ENCODE peak calls at places on chromosome 4, in nine cellular contexts. One of them, this sample, is unnamed.
A peak's percentile ranks its signal among the peaks of the same experiment; 100 is the strongest.

GRCh38 chr4:148235809-148236208 is 206.4 kb downstream of the NR3C2 start:
- DNase-seq in HEK293T: no peak
- DNase-seq in endodermal cell: no peak
- DNase-seq in RWPE2: no peak
- DNase-seq in GM04504: no peak
- DNase-seq in NCI-H2171: no peak
- DNase-seq in T-helper 9 cell: no peak
- DNase-seq in right lobe of liver: no peak
- DNase-seq in stimulated activated CD4-positive, alpha-beta T cell treated with anti-CD3 and anti-CD28 coated beads, Interleukin-15, amount 100 ng/mL, for 1 hour: no peak
- DNase-seq in this sample: no peak

GRCh38 chr4:109296545-109296944 is 5.9 kb downstream of the COL25A1 start:
- DNase-seq in right lobe of liver: no peak
- DNase-seq in endodermal cell: no peak
- DNase-seq in HEK293T: no peak
- DNase-seq in stimulated activated CD4-positive, alpha-beta T cell treated with anti-CD3 and anti-CD28 coated beads, Interleukin-15, amount 100 ng/mL, for 1 hour: no peak
- DNase-seq in GM04504: no peak
- DNase-seq in RWPE2: no peak
- DNase-seq in NCI-H2171: no peak
- DNase-seq in T-helper 9 cell: no peak
- DNase-seq in this sample: no peak

GRCh38 chr4:145278341-145279121 is 98.1 kb upstream of the OTUD4 start:
- DNase-seq in stimulated activated CD4-positive, alpha-beta T cell treated with anti-CD3 and anti-CD28 coated beads, Interleukin-15, amount 100 ng/mL, for 1 hour: no peak
- DNase-seq in RWPE2: no peak
- DNase-seq in NCI-H2171: no peak
- DNase-seq in T-helper 9 cell: no peak
- DNase-seq in right lobe of liver: no peak
- DNase-seq in HEK293T: no peak
- DNase-seq in GM04504: no peak
- DNase-seq in endodermal cell: no peak
- DNase-seq in this sample: no peak

GRCh38 chr4:90943311-90943710 is 816.1 kb downstream of the CCSER1 start:
- DNase-seq in HEK293T: no peak
- DNase-seq in stimulated activated CD4-positive, alpha-beta T cell treated with anti-CD3 and anti-CD28 coated beads, Interleukin-15, amount 100 ng/mL, for 1 hour: no peak
- DNase-seq in NCI-H2171: no peak
- DNase-seq in endodermal cell: no peak
- DNase-seq in GM04504: no peak
- DNase-seq in T-helper 9 cell: no peak
- DNase-seq in RWPE2: no peak
- DNase-seq in right lobe of liver: no peak
- DNase-seq in this sample: no peak

GRCh38 chr4:7753271-7753670 is 186.4 kb downstream of the AFAP1 start:
- DNase-seq in T-helper 9 cell: no peak
- DNase-seq in RWPE2: no peak
- DNase-seq in right lobe of liver: no peak
- DNase-seq in NCI-H2171: no peak
- DNase-seq in endodermal cell: no peak
- DNase-seq in stimulated activated CD4-positive, alpha-beta T cell treated with anti-CD3 and anti-CD28 coated beads, Interleukin-15, amount 100 ng/mL, for 1 hour: no peak
- DNase-seq in GM04504: no peak
- DNase-seq in HEK293T: no peak
- DNase-seq in this sample: peak; percentile 42

GRCh38 chr4:188841523-188841922 is 702.3 kb downstream of the TRIML1 start:
- DNase-seq in right lobe of liver: no peak
- DNase-seq in RWPE2: no peak
- DNase-seq in NCI-H2171: no peak
- DNase-seq in endodermal cell: no peak
- DNase-seq in T-helper 9 cell: no peak
- DNase-seq in stimulated activated CD4-positive, alpha-beta T cell treated with anti-CD3 and anti-CD28 coated beads, Interleukin-15, amount 100 ng/mL, for 1 hour: no peak
- DNase-seq in HEK293T: no peak
- DNase-seq in GM04504: no peak
- DNase-seq in this sample: no peak

GRCh38 chr4:38818441-38818976 is 13.9 kb upstream of the TLR1 start:
- DNase-seq in NCI-H2171: no peak
- DNase-seq in endodermal cell: no peak
- DNase-seq in GM04504: no peak
- DNase-seq in T-helper 9 cell: no peak
- DNase-seq in stimulated activated CD4-positive, alpha-beta T cell treated with anti-CD3 and anti-CD28 coated beads, Interleukin-15, amount 100 ng/mL, for 1 hour: no peak
- DNase-seq in right lobe of liver: no peak
- DNase-seq in HEK293T: no peak
- DNase-seq in RWPE2: no peak
- DNase-seq in this sample: no peak

GRCh38 chr4:6571608-6572007 is 3.4 kb upstream of the MAN2B2 start:
- DNase-seq in right lobe of liver: no peak
- DNase-seq in endodermal cell: no peak
- DNase-seq in T-helper 9 cell: no peak
- DNase-seq in GM04504: no peak
- DNase-seq in RWPE2: no peak
- DNase-seq in stimulated activated CD4-positive, alpha-beta T cell treated with anti-CD3 and anti-CD28 coated beads, Interleukin-15, amount 100 ng/mL, for 1 hour: no peak
- DNase-seq in NCI-H2171: no peak
- DNase-seq in HEK293T: no peak
- DNase-seq in this sample: no peak

GRCh38 chr4:71333960-71334951 is 4.6 kb upstream of the SLC4A4 start:
- DNase-seq in stimulated activated CD4-positive, alpha-beta T cell treated with anti-CD3 and anti-CD28 coated beads, Interleukin-15, amount 100 ng/mL, for 1 hour: no peak
- DNase-seq in endodermal cell: no peak
- DNase-seq in RWPE2: peak; percentile 58
- DNase-seq in NCI-H2171: no peak
- DNase-seq in T-helper 9 cell: no peak
- DNase-seq in HEK293T: no peak
- DNase-seq in right lobe of liver: no peak
- DNase-seq in GM04504: peak; percentile 8
- DNase-seq in this sample: no peak

GRCh38 chr4:27017623-27018022 is 157.0 kb downstream of the STIM2 start:
- DNase-seq in right lobe of liver: no peak
- DNase-seq in NCI-H2171: no peak
- DNase-seq in GM04504: no peak
- DNase-seq in endodermal cell: no peak
- DNase-seq in RWPE2: no peak
- DNase-seq in stimulated activated CD4-positive, alpha-beta T cell treated with anti-CD3 and anti-CD28 coated beads, Interleukin-15, amount 100 ng/mL, for 1 hour: no peak
- DNase-seq in HEK293T: no peak
- DNase-seq in T-helper 9 cell: no peak
- DNase-seq in this sample: no peak

GRCh38 chr4:150578745-150579470 is 3.0 kb upstream of the MAB21L2 start:
- DNase-seq in RWPE2: no peak
- DNase-seq in right lobe of liver: peak; percentile 34
- DNase-seq in GM04504: no peak
- DNase-seq in NCI-H2171: no peak
- DNase-seq in T-helper 9 cell: no peak
- DNase-seq in stimulated activated CD4-positive, alpha-beta T cell treated with anti-CD3 and anti-CD28 coated beads, Interleukin-15, amount 100 ng/mL, for 1 hour: no peak
- DNase-seq in endodermal cell: peak; percentile 74
- DNase-seq in HEK293T: peak; percentile 31
- DNase-seq in this sample: peak; percentile 61

GRCh38 chr4:11480683-11481082 is 52.0 kb upstream of the HS3ST1 start:
- DNase-seq in T-helper 9 cell: no peak
- DNase-seq in HEK293T: no peak
- DNase-seq in GM04504: no peak
- DNase-seq in right lobe of liver: no peak
- DNase-seq in stimulated activated CD4-positive, alpha-beta T cell treated with anti-CD3 and anti-CD28 coated beads, Interleukin-15, amount 100 ng/mL, for 1 hour: no peak
- DNase-seq in NCI-H2171: no peak
- DNase-seq in RWPE2: no peak
- DNase-seq in endodermal cell: no peak
- DNase-seq in this sample: no peak

GRCh38 chr4:85607624-85608023 is 132.7 kb downstream of the ARHGAP24 start:
- DNase-seq in right lobe of liver: no peak
- DNase-seq in stimulated activated CD4-positive, alpha-beta T cell treated with anti-CD3 and anti-CD28 coated beads, Interleukin-15, amount 100 ng/mL, for 1 hour: no peak
- DNase-seq in RWPE2: no peak
- DNase-seq in T-helper 9 cell: no peak
- DNase-seq in GM04504: no peak
- DNase-seq in HEK293T: no peak
- DNase-seq in endodermal cell: no peak
- DNase-seq in NCI-H2171: no peak
- DNase-seq in this sample: no peak

GRCh38 chr4:105714071-105714521 is 5.5 kb downstream of the GSTCD start:
- DNase-seq in HEK293T: no peak
- DNase-seq in RWPE2: no peak
- DNase-seq in GM04504: no peak
- DNase-seq in endodermal cell: no peak
- DNase-seq in stimulated activated CD4-positive, alpha-beta T cell treated with anti-CD3 and anti-CD28 coated beads, Interleukin-15, amount 100 ng/mL, for 1 hour: no peak
- DNase-seq in NCI-H2171: no peak
- DNase-seq in T-helper 9 cell: no peak
- DNase-seq in right lobe of liver: no peak
- DNase-seq in this sample: peak; percentile 47

GRCh38 chr4:134906404-134907023 is 704.9 kb upstream of the PABPC4L start:
- DNase-seq in right lobe of liver: no peak
- DNase-seq in endodermal cell: peak; percentile 67
- DNase-seq in stimulated activated CD4-positive, alpha-beta T cell treated with anti-CD3 and anti-CD28 coated beads, Interleukin-15, amount 100 ng/mL, for 1 hour: no peak
- DNase-seq in RWPE2: no peak
- DNase-seq in T-helper 9 cell: no peak
- DNase-seq in HEK293T: peak; percentile 18
- DNase-seq in NCI-H2171: no peak
- DNase-seq in GM04504: no peak
- DNase-seq in this sample: peak; percentile 19

GRCh38 chr4:1216869-1217294 is 32.0 kb downstream of the CTBP1 start:
- DNase-seq in T-helper 9 cell: peak; percentile 49
- DNase-seq in stimulated activated CD4-positive, alpha-beta T cell treated with anti-CD3 and anti-CD28 coated beads, Interleukin-15, amount 100 ng/mL, for 1 hour: peak; percentile 50
- DNase-seq in HEK293T: no peak
- DNase-seq in GM04504: no peak
- DNase-seq in right lobe of liver: no peak
- DNase-seq in NCI-H2171: no peak
- DNase-seq in RWPE2: no peak
- DNase-seq in endodermal cell: no peak
- DNase-seq in this sample: no peak

GRCh38 chr4:184282251-184282713 is 64.6 kb upstream of the ENPP6 start:
- DNase-seq in GM04504: no peak
- DNase-seq in T-helper 9 cell: no peak
- DNase-seq in NCI-H2171: no peak
- DNase-seq in RWPE2: no peak
- DNase-seq in stimulated activated CD4-positive, alpha-beta T cell treated with anti-CD3 and anti-CD28 coated beads, Interleukin-15, amount 100 ng/mL, for 1 hour: no peak
- DNase-seq in right lobe of liver: peak; percentile 66
- DNase-seq in HEK293T: no peak
- DNase-seq in endodermal cell: peak; percentile 59
- DNase-seq in this sample: no peak

GRCh38 chr4:5635826-5636196 is 72.5 kb downstream of the EVC2 start:
- DNase-seq in GM04504: no peak
- DNase-seq in NCI-H2171: no peak
- DNase-seq in HEK293T: no peak
- DNase-seq in right lobe of liver: no peak
- DNase-seq in stimulated activated CD4-positive, alpha-beta T cell treated with anti-CD3 and anti-CD28 coated beads, Interleukin-15, amount 100 ng/mL, for 1 hour: no peak
- DNase-seq in RWPE2: peak; percentile 85
- DNase-seq in T-helper 9 cell: no peak
- DNase-seq in endodermal cell: no peak
- DNase-seq in this sample: no peak

GRCh38 chr4:184396001-184396400 is 78.3 kb downstream of the IRF2 start:
- DNase-seq in GM04504: no peak
- DNase-seq in NCI-H2171: no peak
- DNase-seq in HEK293T: no peak
- DNase-seq in endodermal cell: no peak
- DNase-seq in stimulated activated CD4-positive, alpha-beta T cell treated with anti-CD3 and anti-CD28 coated beads, Interleukin-15, amount 100 ng/mL, for 1 hour: no peak
- DNase-seq in RWPE2: no peak
- DNase-seq in right lobe of liver: no peak
- DNase-seq in T-helper 9 cell: no peak
- DNase-seq in this sample: no peak

GRCh38 chr4:81030617-81031388 is at the start of gene BMP3:
- DNase-seq in right lobe of liver: no peak
- DNase-seq in GM04504: no peak
- DNase-seq in RWPE2: no peak
- DNase-seq in stimulated activated CD4-positive, alpha-beta T cell treated with anti-CD3 and anti-CD28 coated beads, Interleukin-15, amount 100 ng/mL, for 1 hour: no peak
- DNase-seq in endodermal cell: peak; percentile 81
- DNase-seq in HEK293T: peak; percentile 44
- DNase-seq in T-helper 9 cell: no peak
- DNase-seq in NCI-H2171: no peak
- DNase-seq in this sample: peak; percentile 9

GRCh38 chr4:77355731-77356130 is 198.7 kb downstream of the CCNG2 start:
- DNase-seq in right lobe of liver: no peak
- DNase-seq in RWPE2: no peak
- DNase-seq in GM04504: no peak
- DNase-seq in NCI-H2171: no peak
- DNase-seq in HEK293T: no peak
- DNase-seq in stimulated activated CD4-positive, alpha-beta T cell treated with anti-CD3 and anti-CD28 coated beads, Interleukin-15, amount 100 ng/mL, for 1 hour: no peak
- DNase-seq in endodermal cell: no peak
- DNase-seq in T-helper 9 cell: no peak
- DNase-seq in this sample: no peak

GRCh38 chr4:44927361-44928061 is 201.2 kb upstream of the GNPDA2 start:
- DNase-seq in GM04504: no peak
- DNase-seq in right lobe of liver: no peak
- DNase-seq in endodermal cell: no peak
- DNase-seq in RWPE2: no peak
- DNase-seq in HEK293T: peak; percentile 5
- DNase-seq in stimulated activated CD4-positive, alpha-beta T cell treated with anti-CD3 and anti-CD28 coated beads, Interleukin-15, amount 100 ng/mL, for 1 hour: no peak
- DNase-seq in T-helper 9 cell: no peak
- DNase-seq in NCI-H2171: peak; percentile 25
- DNase-seq in this sample: peak; percentile 57

GRCh38 chr4:69323284-69323683 is 43.0 kb downstream of the UGT2B28 start:
- DNase-seq in T-helper 9 cell: no peak
- DNase-seq in right lobe of liver: no peak
- DNase-seq in stimulated activated CD4-positive, alpha-beta T cell treated with anti-CD3 and anti-CD28 coated beads, Interleukin-15, amount 100 ng/mL, for 1 hour: no peak
- DNase-seq in RWPE2: no peak
- DNase-seq in NCI-H2171: no peak
- DNase-seq in GM04504: no peak
- DNase-seq in HEK293T: no peak
- DNase-seq in endodermal cell: peak; percentile 61
- DNase-seq in this sample: no peak

GRCh38 chr4:21915761-21916160 is 32.8 kb downstream of the KCNIP4 start:
- DNase-seq in RWPE2: no peak
- DNase-seq in HEK293T: no peak
- DNase-seq in GM04504: no peak
- DNase-seq in stimulated activated CD4-positive, alpha-beta T cell treated with anti-CD3 and anti-CD28 coated beads, Interleukin-15, amount 100 ng/mL, for 1 hour: no peak
- DNase-seq in NCI-H2171: no peak
- DNase-seq in right lobe of liver: no peak
- DNase-seq in endodermal cell: no peak
- DNase-seq in T-helper 9 cell: no peak
- DNase-seq in this sample: no peak

GRCh38 chr4:138804705-138805104 is 210.9 kb upstream of the NOCT start:
- DNase-seq in NCI-H2171: no peak
- DNase-seq in GM04504: no peak
- DNase-seq in endodermal cell: no peak
- DNase-seq in T-helper 9 cell: no peak
- DNase-seq in HEK293T: peak; percentile 41
- DNase-seq in stimulated activated CD4-positive, alpha-beta T cell treated with anti-CD3 and anti-CD28 coated beads, Interleukin-15, amount 100 ng/mL, for 1 hour: no peak
- DNase-seq in right lobe of liver: no peak
- DNase-seq in RWPE2: no peak
- DNase-seq in this sample: no peak

GRCh38 chr4:151325320-151326246 is at the start of gene SH3D19:
- DNase-seq in T-helper 9 cell: no peak
- DNase-seq in NCI-H2171: no peak
- DNase-seq in right lobe of liver: peak; percentile 90
- DNase-seq in RWPE2: peak; percentile 73
- DNase-seq in HEK293T: peak; percentile 60
- DNase-seq in GM04504: peak; percentile 33
- DNase-seq in stimulated activated CD4-positive, alpha-beta T cell treated with anti-CD3 and anti-CD28 coated beads, Interleukin-15, amount 100 ng/mL, for 1 hour: no peak
- DNase-seq in endodermal cell: peak; percentile 85
- DNase-seq in this sample: peak; percentile 74

This sample was measured in ACHN.